ENCODE peak calls at places on chromosomes 11 and 22, in five cellular contexts. D, O, G, U and F are unnamed samples.

GRCh38 chr11:47337229-47337924 is 15.1 kb downstream of the MYBPC3 start:
- DNase-seq in D (no peak), O (no peak), G (peak; percentile 31), U (no peak), F (no peak)

GRCh38 chr11:58567889-58568512 is 7.7 kb downstream of the LPXN start:
- DNase-seq in D (peak; percentile 75), O (peak; percentile 30), G (peak; percentile 44), U (peak; percentile 74), F (no peak)

GRCh38 chr11:2578006-2578933 is 121.5 kb downstream of the KCNQ1OT1 start:
- DNase-seq in D (peak; percentile 30), O (peak; percentile 26), G (no peak), U (no peak), F (no peak)

GRCh38 chr22:29689872-29690213 is 30.0 kb upstream of the CABP7 start:
- DNase-seq in D (no peak), O (peak; percentile 46), G (peak; percentile 13), U (peak; percentile 19), F (no peak)

GRCh38 chr11:127640822-127641485 is 640.4 kb upstream of the KIRREL3 start:
- DNase-seq in D (no peak), O (no peak), G (no peak), U (no peak), F (no peak)

GRCh38 chr11:62545437-62546243 is 966 bp downstream of the AHNAK start:
- DNase-seq in D (peak; percentile 54), O (peak; percentile 95), G (peak; percentile 73), U (peak; percentile 48), F (peak; percentile 91)

GRCh38 chr11:85988780-85989179 is 80.1 kb downstream of the PICALM start:
- DNase-seq in D (no peak), O (no peak), G (no peak), U (no peak), F (no peak)

GRCh38 chr22:35541254-35541748 is 670 bp downstream of the RASD2 start:
- DNase-seq in D (no peak), O (no peak), G (no peak), U (no peak), F (no peak)

GRCh38 chr11:131629925-131630324 is 259.5 kb downstream of the NTM start:
- DNase-seq in D (no peak), O (no peak), G (no peak), U (no peak), F (no peak)

GRCh38 chr22:30968015-30968923 is at the start of gene MORC2:
- DNase-seq in D (no peak), O (no peak), G (no peak), U (no peak), F (no peak)

GRCh38 chr11:36454991-36455611 is 55.0 kb downstream of the TRAF6 start:
- DNase-seq in D (no peak), O (no peak), G (no peak), U (no peak), F (no peak)

GRCh38 chr22:50301581-50301991 is 5.9 kb downstream of the PLXNB2 start:
- DNase-seq in D (peak; percentile 61), O (no peak), G (no peak), U (no peak), F (no peak)

GRCh38 chr11:22711212-22711770 is 44.9 kb downstream of the GAS2 start:
- DNase-seq in D (no peak), O (no peak), G (no peak), U (no peak), F (no peak)

GRCh38 chr11:65329944-65330403 is 3.7 kb upstream of the DPF2 start:
- DNase-seq in D (peak; percentile 91), O (peak; percentile 72), G (peak; percentile 86), U (peak; percentile 88), F (peak; percentile 95)

GRCh38 chr11:120112174-120112796 is 25.6 kb downstream of the TRIM29 start:
- DNase-seq in D (no peak), O (no peak), G (no peak), U (no peak), F (no peak)

GRCh38 chr11:94199367-94200130 is 70.9 kb downstream of the PANX1 start:
- DNase-seq in D (no peak), O (no peak), G (no peak), U (no peak), F (no peak)

GRCh38 chr11:74978041-74978440 is 10.7 kb upstream of the NEU3 start:
- DNase-seq in D (no peak), O (no peak), G (no peak), U (no peak), F (no peak)

GRCh38 chr11:122843281-122844150 is 5.2 kb downstream of the CRTAM start:
- DNase-seq in D (peak; percentile 48), O (no peak), G (no peak), U (peak; percentile 10), F (no peak)

GRCh38 chr11:17432041-17432440 is 43.6 kb upstream of the KCNJ11 start:
- DNase-seq in D (no peak), O (no peak), G (no peak), U (no peak), F (no peak)

GRCh38 chr22:46033256-46034200 is 56.6 kb upstream of the WNT7B start:
- DNase-seq in D (no peak), O (no peak), G (no peak), U (no peak), F (no peak)

GRCh38 chr11:105226062-105226461 is 86.5 kb upstream of the CARD18 start:
- DNase-seq in D (no peak), O (no peak), G (no peak), U (no peak), F (no peak)

GRCh38 chr11:14973621-14974020 is 1.5 kb upstream of the CALCA start:
- DNase-seq in D (peak; percentile 61), O (no peak), G (no peak), U (peak; percentile 11), F (no peak)

GRCh38 chr22:20238567-20239062 is 29.5 kb downstream of the RTN4R start:
- DNase-seq in D (peak; percentile 49), O (no peak), G (peak; percentile 21), U (peak; percentile 21), F (no peak)

GRCh38 chr11:120215634-120216033 is 4.8 kb downstream of the OAF start:
- DNase-seq in D (no peak), O (peak; percentile 57), G (no peak), U (no peak), F (no peak)

GRCh38 chr11:22130462-22131053 is 62.3 kb upstream of the ANO5 start:
- DNase-seq in D (no peak), O (no peak), G (no peak), U (no peak), F (peak; percentile 6)

GRCh38 chr11:65014146-65014960 is at the start of gene ARL2:
- DNase-seq in D (no peak), O (no peak), G (peak; percentile 47), U (peak; percentile 15), F (no peak)

GRCh38 chr22:37559901-37560681 is at the start of gene CDC42EP1:
- DNase-seq in D (no peak), O (peak; percentile 65), G (no peak), U (no peak), F (no peak)

GRCh38 chr11:61168858-61169257 is 7.6 kb upstream of the VPS37C start:
- DNase-seq in D (no peak), O (no peak), G (no peak), U (no peak), F (no peak)

GRCh38 chr11:15805726-15806125 is 550.6 kb downstream of the SOX6 start:
- DNase-seq in D (no peak), O (no peak), G (no peak), U (no peak), F (no peak)